ENCODE peak calls at places on chromosome 6, in ten cellular contexts. One of them, this sample, is unnamed. For H3K9me3, the result is how much of the 10 kb centered on the place peaks cover.

GRCh38 chr6:164982389-164982788 is 327.0 kb downstream of the C6orf118 start:
- DNase-seq in endodermal cell: no peak
- DNase-seq in endothelial cell of umbilical vein: no peak
- DNase-seq in hepatocyte: no peak
- DNase-seq in fibroblast of lung: no peak
- DNase-seq in upper lobe of right lung: no peak
- DNase-seq in heart right ventricle: no peak
- DNase-seq in CD8-positive, alpha-beta T cell: no peak
- DNase-seq in OCI-LY7: no peak
- DNase-seq in PC-9: no peak
- DNase-seq in this sample: no peak

GRCh38 chr6:132259070-132259469 is 142.2 kb downstream of the MOXD1 start:
- DNase-seq in heart right ventricle: no peak
- DNase-seq in endothelial cell of umbilical vein: peak
- DNase-seq in endodermal cell: peak
- DNase-seq in upper lobe of right lung: no peak
- DNase-seq in PC-9: no peak
- DNase-seq in OCI-LY7: peak
- DNase-seq in hepatocyte: peak
- DNase-seq in CD8-positive, alpha-beta T cell: no peak
- DNase-seq in fibroblast of lung: peak
- DNase-seq in this sample: no peak

GRCh38 chr6:50976907-50977306 is 158.2 kb downstream of the TFAP2B start:
- DNase-seq in OCI-LY7: no peak
- DNase-seq in PC-9: no peak
- DNase-seq in upper lobe of right lung: no peak
- DNase-seq in endodermal cell: no peak
- DNase-seq in endothelial cell of umbilical vein: no peak
- DNase-seq in hepatocyte: no peak
- DNase-seq in fibroblast of lung: no peak
- DNase-seq in heart right ventricle: no peak
- DNase-seq in CD8-positive, alpha-beta T cell: no peak
- DNase-seq in this sample: no peak

GRCh38 chr6:70325009-70325408 is 22.1 kb upstream of the COL9A1 start:
- DNase-seq in CD8-positive, alpha-beta T cell: no peak
- DNase-seq in endothelial cell of umbilical vein: no peak
- DNase-seq in fibroblast of lung: no peak
- DNase-seq in PC-9: no peak
- DNase-seq in heart right ventricle: no peak
- DNase-seq in OCI-LY7: no peak
- DNase-seq in endodermal cell: no peak
- DNase-seq in hepatocyte: no peak
- DNase-seq in upper lobe of right lung: no peak
- DNase-seq in this sample: no peak

GRCh38 chr6:74277749-74278148 is 581.7 kb downstream of the CD109 start:
- DNase-seq in endothelial cell of umbilical vein: peak
- DNase-seq in hepatocyte: peak
- DNase-seq in fibroblast of lung: peak
- DNase-seq in CD8-positive, alpha-beta T cell: no peak
- DNase-seq in endodermal cell: no peak
- DNase-seq in upper lobe of right lung: no peak
- DNase-seq in OCI-LY7: no peak
- DNase-seq in PC-9: no peak
- DNase-seq in heart right ventricle: peak
- DNase-seq in this sample: no peak

GRCh38 chr6:91751496-91751895 is 1164.6 kb upstream of the MAP3K7 start:
- DNase-seq in endothelial cell of umbilical vein: no peak
- DNase-seq in CD8-positive, alpha-beta T cell: no peak
- DNase-seq in hepatocyte: no peak
- DNase-seq in OCI-LY7: no peak
- DNase-seq in heart right ventricle: no peak
- DNase-seq in fibroblast of lung: no peak
- DNase-seq in upper lobe of right lung: no peak
- DNase-seq in PC-9: no peak
- DNase-seq in endodermal cell: no peak
- DNase-seq in this sample: no peak

GRCh38 chr6:157535354-157536217 is 154.6 kb downstream of the ZDHHC14 start:
- DNase-seq in CD8-positive, alpha-beta T cell: no peak
- DNase-seq in fibroblast of lung: peak
- DNase-seq in hepatocyte: peak
- DNase-seq in endothelial cell of umbilical vein: peak
- DNase-seq in heart right ventricle: no peak
- DNase-seq in OCI-LY7: no peak
- DNase-seq in upper lobe of right lung: no peak
- DNase-seq in PC-9: no peak
- DNase-seq in endodermal cell: no peak
- DNase-seq in this sample: no peak

GRCh38 chr6:167795874-167796667 is 30.6 kb upstream of the AFDN start:
- DNase-seq in CD8-positive, alpha-beta T cell: no peak
- DNase-seq in endodermal cell: no peak
- DNase-seq in fibroblast of lung: no peak
- DNase-seq in PC-9: peak
- DNase-seq in OCI-LY7: no peak
- DNase-seq in upper lobe of right lung: no peak
- DNase-seq in endothelial cell of umbilical vein: no peak
- DNase-seq in heart right ventricle: peak
- DNase-seq in hepatocyte: no peak
- DNase-seq in this sample: no peak

GRCh38 chr6:163148781-163149534 is 265.6 kb upstream of the QKI start:
- DNase-seq in hepatocyte: no peak
- DNase-seq in upper lobe of right lung: no peak
- DNase-seq in endodermal cell: no peak
- DNase-seq in OCI-LY7: no peak
- DNase-seq in heart right ventricle: no peak
- DNase-seq in endothelial cell of umbilical vein: no peak
- DNase-seq in CD8-positive, alpha-beta T cell: no peak
- DNase-seq in PC-9: no peak
- DNase-seq in fibroblast of lung: no peak
- DNase-seq in this sample: no peak

GRCh38 chr6:163971841-163972838 is 557.6 kb downstream of the QKI start:
- DNase-seq in upper lobe of right lung: no peak
- DNase-seq in heart right ventricle: no peak
- DNase-seq in hepatocyte: no peak
- DNase-seq in OCI-LY7: no peak
- DNase-seq in fibroblast of lung: no peak
- DNase-seq in endothelial cell of umbilical vein: no peak
- DNase-seq in endodermal cell: no peak
- DNase-seq in PC-9: no peak
- DNase-seq in CD8-positive, alpha-beta T cell: no peak
- DNase-seq in this sample: no peak

GRCh38 chr6:156846845-156847599 is 69.8 kb downstream of the ARID1B start:
- DNase-seq in OCI-LY7: no peak
- DNase-seq in endothelial cell of umbilical vein: no peak
- DNase-seq in upper lobe of right lung: no peak
- DNase-seq in heart right ventricle: no peak
- DNase-seq in CD8-positive, alpha-beta T cell: no peak
- DNase-seq in endodermal cell: no peak
- DNase-seq in fibroblast of lung: no peak
- DNase-seq in PC-9: no peak
- DNase-seq in hepatocyte: no peak
- DNase-seq in this sample: no peak

GRCh38 chr6:106748547-106749207 is 119.3 kb downstream of the QRSL1 start:
- DNase-seq in endothelial cell of umbilical vein: no peak
- DNase-seq in fibroblast of lung: no peak
- DNase-seq in hepatocyte: no peak
- DNase-seq in CD8-positive, alpha-beta T cell: no peak
- DNase-seq in heart right ventricle: no peak
- DNase-seq in OCI-LY7: no peak
- DNase-seq in upper lobe of right lung: no peak
- DNase-seq in PC-9: no peak
- DNase-seq in endodermal cell: peak
- DNase-seq in this sample: no peak
- H3K4me3 ChIP-seq in endothelial cell of umbilical vein: no peak
- H3K4me3 ChIP-seq in fibroblast of lung: no peak
- H3K4me3 ChIP-seq in hepatocyte: no peak
- H3K4me3 ChIP-seq in CD8-positive, alpha-beta T cell: no peak
- H3K4me3 ChIP-seq in heart right ventricle: no peak
- H3K4me3 ChIP-seq in OCI-LY7: no peak
- H3K4me3 ChIP-seq in upper lobe of right lung: no peak
- H3K4me3 ChIP-seq in PC-9: no peak
- H3K4me3 ChIP-seq in endodermal cell: no peak
- H3K4me3 ChIP-seq in this sample: no peak

GRCh38 chr6:12158686-12159415 is 131.3 kb upstream of the EDN1 start:
- DNase-seq in fibroblast of lung: no peak
- DNase-seq in hepatocyte: no peak
- DNase-seq in endodermal cell: no peak
- DNase-seq in OCI-LY7: no peak
- DNase-seq in upper lobe of right lung: no peak
- DNase-seq in CD8-positive, alpha-beta T cell: no peak
- DNase-seq in heart right ventricle: no peak
- DNase-seq in PC-9: no peak
- DNase-seq in endothelial cell of umbilical vein: no peak
- DNase-seq in this sample: no peak
- TF ChIP-seq CTCF in fibroblast of lung: no peak
- TF ChIP-seq CTCF in hepatocyte: no peak
- TF ChIP-seq CTCF in endodermal cell: peak
- TF ChIP-seq CTCF in OCI-LY7: no peak
- TF ChIP-seq CTCF in upper lobe of right lung: no peak
- TF ChIP-seq CTCF in CD8-positive, alpha-beta T cell: no peak
- TF ChIP-seq CTCF in heart right ventricle: no peak
- TF ChIP-seq CTCF in PC-9: peak
- TF ChIP-seq CTCF in endothelial cell of umbilical vein: no peak
- TF ChIP-seq CTCF in this sample: no peak

GRCh38 chr6:16810411-16810810 is 49.2 kb upstream of the ATXN1 start:
- DNase-seq in fibroblast of lung: no peak
- DNase-seq in upper lobe of right lung: no peak
- DNase-seq in hepatocyte: no peak
- DNase-seq in PC-9: no peak
- DNase-seq in endothelial cell of umbilical vein: no peak
- DNase-seq in OCI-LY7: no peak
- DNase-seq in endodermal cell: no peak
- DNase-seq in CD8-positive, alpha-beta T cell: no peak
- DNase-seq in heart right ventricle: no peak
- DNase-seq in this sample: no peak

GRCh38 chr6:16811277-16811979 is 50.2 kb upstream of the ATXN1 start:
- DNase-seq in PC-9: no peak
- DNase-seq in hepatocyte: no peak
- DNase-seq in endodermal cell: no peak
- DNase-seq in OCI-LY7: no peak
- DNase-seq in CD8-positive, alpha-beta T cell: no peak
- DNase-seq in fibroblast of lung: no peak
- DNase-seq in heart right ventricle: no peak
- DNase-seq in endothelial cell of umbilical vein: no peak
- DNase-seq in upper lobe of right lung: no peak
- DNase-seq in this sample: no peak

GRCh38 chr6:16809753-16810358 is 48.6 kb upstream of the ATXN1 start:
- DNase-seq in hepatocyte: no peak
- DNase-seq in CD8-positive, alpha-beta T cell: no peak
- DNase-seq in OCI-LY7: no peak
- DNase-seq in endodermal cell: no peak
- DNase-seq in upper lobe of right lung: no peak
- DNase-seq in heart right ventricle: no peak
- DNase-seq in endothelial cell of umbilical vein: no peak
- DNase-seq in PC-9: no peak
- DNase-seq in fibroblast of lung: no peak
- DNase-seq in this sample: no peak

GRCh38 chr6:16816891-16817290 is 55.6 kb upstream of the ATXN1 start:
- DNase-seq in hepatocyte: no peak
- DNase-seq in endothelial cell of umbilical vein: no peak
- DNase-seq in endodermal cell: no peak
- DNase-seq in CD8-positive, alpha-beta T cell: no peak
- DNase-seq in heart right ventricle: no peak
- DNase-seq in upper lobe of right lung: no peak
- DNase-seq in OCI-LY7: no peak
- DNase-seq in PC-9: no peak
- DNase-seq in fibroblast of lung: no peak
- DNase-seq in this sample: no peak

DNA sequence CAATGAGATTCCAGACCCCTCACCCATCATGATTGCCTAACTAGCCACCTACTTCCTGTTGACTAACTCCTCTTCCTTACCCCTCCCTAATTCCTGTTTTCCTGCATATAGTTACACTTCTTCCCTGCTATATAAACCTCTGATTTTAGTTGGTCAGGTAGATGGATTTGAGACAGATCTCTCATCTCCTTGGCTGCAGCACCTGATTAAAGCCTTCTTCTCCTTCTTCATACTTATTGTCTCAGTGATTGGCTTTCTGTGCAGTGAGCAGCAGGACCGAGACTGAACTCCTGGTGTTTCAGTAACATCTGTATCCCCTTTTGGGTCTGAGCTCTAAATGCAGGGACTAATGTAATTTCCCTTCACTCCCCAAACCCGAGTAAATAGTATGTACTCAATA is 51.7 kb upstream of the ATXN1 start:
- DNase-seq in fibroblast of lung: no peak
- DNase-seq in PC-9: no peak
- DNase-seq in endodermal cell: no peak
- DNase-seq in CD8-positive, alpha-beta T cell: no peak
- DNase-seq in upper lobe of right lung: no peak
- DNase-seq in OCI-LY7: no peak
- DNase-seq in hepatocyte: no peak
- DNase-seq in endothelial cell of umbilical vein: no peak
- DNase-seq in heart right ventricle: no peak
- DNase-seq in this sample: no peak
- H3K9me3 ChIP-seq in fibroblast of lung: under half
- H3K9me3 ChIP-seq in PC-9: under half
- H3K9me3 ChIP-seq in endodermal cell: under half
- H3K9me3 ChIP-seq in CD8-positive, alpha-beta T cell: under half
- H3K9me3 ChIP-seq in upper lobe of right lung: under half
- H3K9me3 ChIP-seq in OCI-LY7: under half
- H3K9me3 ChIP-seq in hepatocyte: under half
- H3K9me3 ChIP-seq in endothelial cell of umbilical vein: under half
- H3K9me3 ChIP-seq in heart right ventricle: under half
- H3K9me3 ChIP-seq in this sample: under half

DNA sequence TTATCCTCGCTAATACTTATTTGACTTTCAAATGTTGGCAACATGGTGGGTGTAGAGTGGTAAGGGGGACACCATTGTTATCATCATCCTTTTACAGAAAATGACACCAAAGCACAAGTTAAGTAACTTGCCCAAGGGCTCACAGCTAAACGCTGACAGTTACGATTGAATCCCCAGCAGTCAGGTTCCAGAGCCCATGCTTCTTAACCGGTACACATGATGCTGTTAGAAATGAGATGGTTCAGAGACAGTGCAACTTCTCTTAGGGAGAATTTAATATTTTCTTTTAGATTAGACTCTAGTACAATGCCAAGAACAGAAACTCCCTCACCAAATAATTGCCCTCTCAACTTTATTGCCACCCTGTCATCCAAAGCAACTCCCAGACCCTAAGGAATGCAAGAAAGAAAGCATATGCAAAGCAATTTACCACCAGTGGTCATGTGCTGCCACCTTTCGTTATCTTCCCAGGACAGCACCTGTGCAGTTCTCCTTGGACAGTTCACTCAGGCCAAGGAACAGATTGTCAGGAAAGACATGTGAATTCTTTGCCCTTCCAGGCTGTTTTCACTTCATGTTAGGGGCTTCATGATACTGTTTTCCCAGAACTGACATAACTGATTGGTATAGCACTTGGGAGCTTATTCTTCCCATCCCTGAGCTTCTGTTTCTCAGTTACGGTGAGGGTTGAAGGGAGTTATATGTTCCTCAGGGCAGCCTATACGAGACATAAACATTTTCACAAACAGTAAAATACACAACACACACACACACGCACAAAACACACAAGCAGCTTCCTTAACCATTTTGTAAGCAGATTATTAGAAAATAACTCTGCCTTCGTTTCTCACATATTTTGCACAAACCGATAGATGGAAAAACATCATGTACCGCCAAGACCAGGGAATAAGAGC is 5.1 kb downstream of the HLA-DMA start:
- DNase-seq in endothelial cell of umbilical vein: peak
- DNase-seq in PC-9: peak
- DNase-seq in CD8-positive, alpha-beta T cell: peak
- DNase-seq in hepatocyte: peak
- DNase-seq in OCI-LY7: peak
- DNase-seq in heart right ventricle: no peak
- DNase-seq in endodermal cell: peak
- DNase-seq in fibroblast of lung: peak
- DNase-seq in upper lobe of right lung: no peak
- DNase-seq in this sample: no peak
- H3K4me3 ChIP-seq in endothelial cell of umbilical vein: no peak
- H3K4me3 ChIP-seq in PC-9: no peak
- H3K4me3 ChIP-seq in CD8-positive, alpha-beta T cell: no peak
- H3K4me3 ChIP-seq in hepatocyte: no peak
- H3K4me3 ChIP-seq in OCI-LY7: peak
- H3K4me3 ChIP-seq in heart right ventricle: no peak
- H3K4me3 ChIP-seq in endodermal cell: no peak
- H3K4me3 ChIP-seq in fibroblast of lung: no peak
- H3K4me3 ChIP-seq in upper lobe of right lung: no peak
- H3K4me3 ChIP-seq in this sample: no peak